ENCODE peak calls at places on chromosomes 5 and 9, in five cellular contexts. One of them, this sample, is unnamed.

GRCh38 chr5:113150821-113151220 is 174.2 kb downstream of the DCP2 start:
- DNase-seq in C1 segment of cervical spinal cord: no peak
- DNase-seq in GM13977: no peak
- DNase-seq in neural progenitor cell: no peak
- DNase-seq in activated CD4-positive, alpha-beta T cell treated with anti-CD3 and anti-CD28 coated beads for 24 hours: no peak
- DNase-seq in this sample: no peak

GRCh38 chr5:86665984-86666760 is 48.4 kb downstream of the COX7C start:
- DNase-seq in C1 segment of cervical spinal cord: no peak
- DNase-seq in GM13977: no peak
- DNase-seq in neural progenitor cell: no peak
- DNase-seq in activated CD4-positive, alpha-beta T cell treated with anti-CD3 and anti-CD28 coated beads for 24 hours: peak
- DNase-seq in this sample: no peak

GRCh38 chr5:132812123-132812948 is 766 bp upstream of the SOWAHA start:
- DNase-seq in C1 segment of cervical spinal cord: no peak
- DNase-seq in GM13977: no peak
- DNase-seq in neural progenitor cell: no peak
- DNase-seq in activated CD4-positive, alpha-beta T cell treated with anti-CD3 and anti-CD28 coated beads for 24 hours: no peak
- DNase-seq in this sample: no peak

GRCh38 chr5:10511741-10512640 is 51.9 kb upstream of the ANKRD33B start:
- DNase-seq in C1 segment of cervical spinal cord: no peak
- DNase-seq in GM13977: no peak
- DNase-seq in neural progenitor cell: no peak
- DNase-seq in activated CD4-positive, alpha-beta T cell treated with anti-CD3 and anti-CD28 coated beads for 24 hours: no peak
- DNase-seq in this sample: no peak

GRCh38 chr9:90249094-90249493 is 393.5 kb downstream of the DIRAS2 start:
- DNase-seq in C1 segment of cervical spinal cord: no peak
- DNase-seq in GM13977: no peak
- DNase-seq in neural progenitor cell: no peak
- DNase-seq in activated CD4-positive, alpha-beta T cell treated with anti-CD3 and anti-CD28 coated beads for 24 hours: no peak
- DNase-seq in this sample: no peak

GRCh38 chr5:156589104-156589858 is 260.8 kb upstream of the PPP1R2B start:
- DNase-seq in C1 segment of cervical spinal cord: no peak
- DNase-seq in GM13977: no peak
- DNase-seq in neural progenitor cell: no peak
- DNase-seq in activated CD4-positive, alpha-beta T cell treated with anti-CD3 and anti-CD28 coated beads for 24 hours: no peak
- DNase-seq in this sample: no peak

GRCh38 chr5:65394078-65394477 is 87.6 kb downstream of the ADAMTS6 start:
- DNase-seq in C1 segment of cervical spinal cord: no peak
- DNase-seq in GM13977: no peak
- DNase-seq in neural progenitor cell: peak
- DNase-seq in activated CD4-positive, alpha-beta T cell treated with anti-CD3 and anti-CD28 coated beads for 24 hours: no peak
- DNase-seq in this sample: peak

GRCh38 chr5:172771439-172772111 is 580 bp upstream of the DUSP1 start:
- DNase-seq in C1 segment of cervical spinal cord: no peak
- DNase-seq in GM13977: peak
- DNase-seq in neural progenitor cell: no peak
- DNase-seq in activated CD4-positive, alpha-beta T cell treated with anti-CD3 and anti-CD28 coated beads for 24 hours: no peak
- DNase-seq in this sample: peak

GRCh38 chr5:1033606-1034420 is 25.2 kb downstream of the NKD2 start:
- DNase-seq in C1 segment of cervical spinal cord: no peak
- DNase-seq in GM13977: no peak
- DNase-seq in neural progenitor cell: no peak
- DNase-seq in activated CD4-positive, alpha-beta T cell treated with anti-CD3 and anti-CD28 coated beads for 24 hours: no peak
- DNase-seq in this sample: no peak

GRCh38 chr5:151199581-151200185 is 24.2 kb downstream of the CCDC69 start:
- DNase-seq in C1 segment of cervical spinal cord: no peak
- DNase-seq in GM13977: no peak
- DNase-seq in neural progenitor cell: no peak
- DNase-seq in activated CD4-positive, alpha-beta T cell treated with anti-CD3 and anti-CD28 coated beads for 24 hours: no peak
- DNase-seq in this sample: no peak

GRCh38 chr5:125484272-125485002 is 738.0 kb upstream of the ZNF608 start:
- DNase-seq in C1 segment of cervical spinal cord: no peak
- DNase-seq in GM13977: no peak
- DNase-seq in neural progenitor cell: peak
- DNase-seq in activated CD4-positive, alpha-beta T cell treated with anti-CD3 and anti-CD28 coated beads for 24 hours: no peak
- DNase-seq in this sample: peak

This sample was measured in substantia nigra.